ENCODE peak calls at places on chromosomes 3 and 15, in seven cellular contexts. D is IMR-90, Y is heart left ventricle, P is prostate gland, E is tibial nerve, I is ovary, O is right lobe of liver. F is an unnamed sample. For H3K36me3, the result is how much of the 10 kb centered on the place peaks cover.

GRCh38 chr3:167304077-167304476 is 76.0 kb downstream of the ZBBX start:
- DNase-seq in D (no peak), Y (peak), P (no peak), E (no peak), I (no peak), O (no peak), F (no peak)

GRCh38 chr15:75030023-75030413 is 6.6 kb downstream of the PPCDC start:
- DNase-seq in D (peak), Y (no peak), P (no peak), E (no peak), I (no peak), O (no peak), F (no peak)

GRCh38 chr3:98513136-98513535 is 9.6 kb downstream of the CLDND1 start:
- DNase-seq in D (peak), Y (no peak), P (no peak), E (no peak), I (no peak), O (no peak), F (no peak)

GRCh38 chr15:57171414-57171813 is 204.9 kb upstream of the CGNL1 start:
- DNase-seq in D (peak), Y (no peak), P (no peak), E (no peak), I (no peak), O (no peak), F (no peak)

GRCh38 chr3:76307556-76307955 is 522.2 kb upstream of the ZNF717 start:
- DNase-seq in D (peak), Y (no peak), P (no peak), E (no peak), I (no peak), O (no peak), F (no peak)

GRCh38 chr3:71532639-71533395 is 50.7 kb downstream of the FOXP1 start:
- DNase-seq in D (peak), Y (no peak), P (peak), E (peak), I (no peak), O (no peak), F (no peak)

GRCh38 chr15:40069178-40070165 is 30.5 kb upstream of the SRP14 start:
- DNase-seq in D (no peak), Y (peak), P (peak), E (peak), I (peak), O (peak), F (peak)

GRCh38 chr3:98587654-98588532 is 5.5 kb downstream of the CPOX start:
- DNase-seq in D (peak), Y (no peak), P (no peak), E (no peak), I (no peak), O (no peak), F (no peak)

GRCh38 chr15:85457392-85457968 is 77.1 kb downstream of the AKAP13 start:
- DNase-seq in D (no peak), Y (no peak), P (no peak), E (no peak), I (no peak), O (no peak), F (no peak)

GRCh38 chr15:85009435-85009834 is 27.8 kb downstream of the PDE8A start:
- DNase-seq in D (no peak), Y (no peak), P (no peak), E (no peak), I (no peak), O (no peak), F (no peak)

GRCh38 chr3:151439652-151440125 is 21.2 kb downstream of the IGSF10 start:
- DNase-seq in D (peak), Y (no peak), P (peak), E (no peak), I (no peak), O (no peak), F (peak)

GRCh38 chr15:76433798-76434400 is 97.3 kb downstream of the ISL2 start:
- DNase-seq in D (peak), Y (no peak), P (no peak), E (no peak), I (no peak), O (no peak), F (no peak)

GRCh38 chr3:107670991-107671390 is 148.2 kb downstream of the BBX start:
- DNase-seq in D (no peak), Y (no peak), P (no peak), E (no peak), I (no peak), O (no peak), F (no peak)

GRCh38 chr3:153658151-153658550 is 463.0 kb upstream of the ARHGEF26 start:
- DNase-seq in D (no peak), Y (no peak), P (no peak), E (no peak), I (no peak), O (no peak), F (no peak)

GRCh38 chr3:197541756-197542539 is 13.8 kb downstream of the BDH1 start:
- DNase-seq in D (peak), Y (peak), P (no peak), E (no peak), I (peak), O (peak), F (peak)

GRCh38 chr3:175150812-175151411 is 291.8 kb downstream of the NAALADL2 start:
- DNase-seq in D (peak), Y (no peak), P (peak), E (no peak), I (no peak), O (no peak), F (no peak)

GRCh38 chr3:156630081-156630772 is 44.2 kb upstream of the TIPARP start:
- DNase-seq in D (peak), Y (no peak), P (peak), E (no peak), I (no peak), O (no peak), F (no peak)

GRCh38 chr3:133209871-133210550 is 171.8 kb downstream of the TMEM108 start:
- DNase-seq in D (peak), Y (no peak), P (no peak), E (no peak), I (no peak), O (no peak), F (no peak)

GRCh38 chr15:82312611-82313349 is 36.5 kb downstream of the GOLGA6L10 start:
- DNase-seq in D (peak), Y (no peak), P (no peak), E (no peak), I (no peak), O (no peak), F (no peak)

GRCh38 chr3:158727499-158728377 is 4.5 kb downstream of the RARRES1 start:
- DNase-seq in D (peak), Y (peak), P (peak), E (no peak), I (no peak), O (no peak), F (peak)

GRCh38 chr3:84685467-84685866 is 273.3 kb upstream of the CADM2 start:
- DNase-seq in D (no peak), Y (no peak), P (no peak), E (no peak), I (no peak), O (no peak), F (no peak)

GRCh38 chr3:114319453-114319852 is 25.6 kb downstream of the TIGIT start:
- DNase-seq in D (peak), Y (no peak), P (no peak), E (no peak), I (no peak), O (no peak), F (no peak)

GRCh38 chr3:775178-775885 is 317.5 kb upstream of the CNTN6 start:
- DNase-seq in D (no peak), Y (no peak), P (no peak), E (no peak), I (no peak), O (no peak), F (no peak)

GRCh38 chr3:131036200-131036816 is 9.6 kb downstream of the NEK11 start:
- DNase-seq in D (peak), Y (no peak), P (no peak), E (no peak), I (no peak), O (no peak), F (no peak)

GRCh38 chr15:27956285-27956684 is 142.8 kb downstream of the OCA2 start:
- DNase-seq in D (no peak), Y (no peak), P (no peak), E (no peak), I (no peak), O (no peak), F (no peak)

GRCh38 chr15:85976102-85976501 is 103.6 kb upstream of the AGBL1 start:
- DNase-seq in D (no peak), Y (no peak), P (no peak), E (no peak), I (no peak), O (no peak), F (no peak)

GRCh38 chr15:86481720-86482119 is 402.0 kb downstream of the AGBL1 start:
- DNase-seq in D (no peak), Y (no peak), P (no peak), E (no peak), I (no peak), O (no peak), F (no peak)

GRCh38 chr3:192825191-192825590 is 92.5 kb downstream of the MB21D2 start:
- DNase-seq in D (no peak), Y (no peak), P (no peak), E (no peak), I (no peak), O (no peak), F (no peak)

GRCh38 chr15:62835351-62835750 is 207.2 kb upstream of the TPM1 start:
- DNase-seq in D (no peak), Y (peak), P (no peak), E (no peak), I (no peak), O (peak), F (no peak)

DNA sequence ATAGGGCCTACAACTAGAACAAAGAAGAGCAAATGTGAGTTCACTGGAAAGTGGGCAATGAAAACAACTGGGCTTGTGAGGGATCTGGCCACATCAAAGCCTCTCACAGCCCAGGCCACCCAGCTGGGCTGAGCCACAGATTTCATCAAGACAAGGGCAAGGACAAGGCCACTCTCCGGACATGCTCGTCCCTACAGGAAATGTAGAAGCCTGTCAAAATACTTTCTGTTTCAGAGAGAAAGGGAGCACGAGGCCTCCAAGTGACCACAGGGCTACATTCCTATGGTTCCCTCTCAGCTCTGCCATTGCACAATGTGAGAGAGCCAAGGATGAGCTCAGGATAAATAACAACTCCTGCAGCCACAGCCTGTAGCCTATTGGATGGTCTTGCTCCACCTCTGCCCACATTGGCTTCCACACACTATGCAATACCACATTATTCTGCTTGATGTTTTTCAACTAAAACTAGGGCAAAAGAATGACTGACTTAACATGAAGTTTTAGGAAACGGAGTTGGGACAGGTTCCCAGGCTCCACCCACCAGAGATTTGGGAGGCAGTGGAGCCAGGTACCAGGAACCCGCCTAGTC is 12.1 kb downstream of the TBC1D2B start:
- DNase-seq in D (peak), Y (peak), P (no peak), E (peak), I (peak), O (peak), F (peak)
- TF ChIP-seq POLR2A in D (peak), Y (no peak), P (no peak), E (no peak), I (peak), O (peak), F (no peak)

DNA sequence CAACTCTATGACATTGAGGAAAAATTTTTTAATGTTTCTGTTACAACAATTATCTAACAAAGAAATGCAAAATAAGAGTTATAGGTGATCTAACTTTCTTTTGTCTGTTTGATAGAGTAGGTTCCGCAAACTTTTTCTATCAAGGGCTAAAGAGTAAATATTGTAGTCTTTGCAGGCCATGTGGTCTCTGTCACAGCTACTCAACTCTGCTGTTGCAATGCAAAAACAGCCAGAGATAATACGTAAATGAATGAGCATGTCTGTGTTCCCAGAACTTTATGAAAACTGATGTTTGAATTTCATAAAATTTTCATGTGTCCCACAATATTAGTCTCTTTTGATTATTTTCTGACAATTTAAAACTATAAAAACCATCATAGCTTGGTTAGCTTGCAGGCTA is 73.3 kb downstream of the SLC24A1 start:
- DNase-seq in D (no peak), Y (no peak), P (no peak), E (no peak), I (no peak), O (no peak), F (no peak)
- H3K36me3 ChIP-seq in D (under half), Y (half or more), P (under half), E (under half), I (under half), O (under half), F (under half)

GRCh38 chr3:39180546-39181346 is 11.6 kb downstream of the XIRP1 start:
- DNase-seq in D (peak), Y (peak), P (peak), E (peak), I (peak), O (peak), F (peak)
- TF ChIP-seq POLR2A in D (peak), Y (no peak), P (peak), E (peak), I (peak), O (peak), F (no peak)

GRCh38 chr3:14119651-14120050 is 5.0 kb downstream of the CHCHD4 start:
- DNase-seq in D (no peak), Y (no peak), P (no peak), E (no peak), I (no peak), O (no peak), F (no peak)
- H3K36me3 ChIP-seq in D (under half), Y (under half), P (under half), E (under half), I (under half), O (under half), F (under half)

GRCh38 chr3:194000712-194001111 is 135.2 kb upstream of the HES1 start:
- DNase-seq in D (no peak), Y (no peak), P (no peak), E (no peak), I (no peak), O (no peak), F (no peak)

GRCh38 chr3:194001728-194002459 is 134.1 kb upstream of the HES1 start:
- DNase-seq in D (no peak), Y (no peak), P (no peak), E (no peak), I (no peak), O (no peak), F (no peak)

GRCh38 chr3:194006102-194006501 is 129.8 kb upstream of the HES1 start:
- DNase-seq in D (no peak), Y (no peak), P (no peak), E (no peak), I (no peak), O (no peak), F (no peak)

GRCh38 chr3:194000100-194000499 is 135.8 kb upstream of the HES1 start:
- DNase-seq in D (no peak), Y (no peak), P (no peak), E (no peak), I (no peak), O (no peak), F (no peak)

DNA sequence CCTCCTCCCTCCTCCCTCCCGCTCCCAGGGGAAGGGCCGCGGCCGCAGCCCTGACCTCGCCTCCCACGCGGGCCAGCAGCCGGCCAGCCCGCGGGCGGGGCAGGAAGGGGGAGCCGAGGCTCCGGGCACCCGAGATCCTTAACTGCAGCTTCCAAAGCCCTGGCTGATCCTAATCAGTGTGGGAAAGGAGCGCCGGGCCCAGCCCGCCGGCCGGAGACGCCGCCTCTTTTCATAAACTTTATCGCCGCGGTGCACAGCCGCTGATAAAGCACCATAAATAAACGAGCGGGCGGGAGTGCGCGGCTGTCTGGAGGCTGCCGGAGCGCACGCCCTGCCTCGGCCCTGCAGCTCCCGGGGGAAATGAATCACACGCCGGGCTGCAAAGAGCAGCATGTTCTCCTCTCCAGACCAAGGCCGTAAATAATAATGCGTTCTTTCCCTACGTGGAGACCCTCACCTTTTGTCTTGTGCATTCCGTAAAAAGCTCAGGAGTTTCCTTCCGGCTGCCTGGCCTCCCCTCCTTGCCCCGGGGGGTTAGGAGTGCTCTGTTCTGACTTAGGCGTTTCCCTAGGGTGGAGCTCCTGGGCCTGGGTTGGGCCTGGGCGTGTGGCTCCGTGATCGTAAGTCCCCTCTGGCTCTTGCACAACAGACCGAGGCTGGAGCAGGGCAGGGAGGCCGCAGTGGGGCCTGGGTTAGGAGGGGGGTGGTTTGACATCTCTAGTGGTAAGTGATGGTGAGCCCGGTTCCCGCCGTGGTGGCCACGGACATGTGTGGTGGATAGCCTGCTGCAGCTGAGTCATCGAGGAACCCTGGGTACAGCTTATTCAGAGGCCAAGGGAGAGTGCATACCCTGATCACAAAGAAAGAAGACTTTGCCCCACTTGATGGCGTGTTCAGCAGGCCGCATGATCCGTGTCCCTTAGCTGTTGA is 132.6 kb upstream of the HES1 start:
- DNase-seq in D (peak), Y (peak), P (peak), E (peak), I (peak), O (peak), F (peak)
- TF ChIP-seq POLR2A in D (no peak), Y (no peak), P (peak), E (no peak), I (peak), O (peak), F (no peak)

GRCh38 chr3:38120690-38121450 is 16.1 kb downstream of the ACAA1 start:
- DNase-seq in D (no peak), Y (peak), P (no peak), E (no peak), I (no peak), O (peak), F (no peak)
- H3K36me3 ChIP-seq in D (under half), Y (half or more), P (under half), E (under half), I (under half), O (under half), F (under half)